ENCODE peak calls at places on chromosomes 6 and 20, in ten cellular contexts. A is endothelial cell of umbilical vein, Z is right lobe of liver, Q is IMR-90, X is breast epithelium, Y is HepG2, I is ovary, V is uterus, W is sigmoid colon, D is HCT116. E is an unnamed sample. For H3K4me1, the result is how much of the 10 kb centered on the place peaks cover.

GRCh38 chr6:11975353-11975977 is 36.6 kb upstream of the HIVEP1 start:
- DNase-seq in Z (no peak), A (no peak), W (no peak), Y (no peak), D (no peak), Q (no peak), V (no peak), X (no peak), I (no peak), E (peak)

GRCh38 chr20:59431014-59431413 is 130.6 kb downstream of the EDN3 start:
- DNase-seq in W (no peak), Q (no peak), Y (no peak), I (no peak), Z (no peak), A (no peak), D (no peak), V (no peak), X (no peak), E (no peak)

GRCh38 chr6:130282234-130282995 is 59.7 kb upstream of the SAMD3 start:
- DNase-seq in D (peak), V (no peak), X (no peak), Y (peak), A (peak), Q (peak), Z (no peak), I (no peak), W (no peak), E (no peak)

GRCh38 chr6:33428219-33428890 is 8.5 kb downstream of the SYNGAP1 start:
- DNase-seq in Y (peak), I (no peak), W (no peak), V (no peak), D (no peak), X (no peak), Z (no peak), A (peak), Q (no peak), E (peak)

GRCh38 chr6:151067684-151068596 is 171.8 kb upstream of the AKAP12 start:
- DNase-seq in D (peak), Q (peak), V (peak), X (peak), W (peak), I (peak), Z (peak), Y (peak), A (peak), E (no peak)

GRCh38 chr6:3281669-3282460 is 23.1 kb downstream of the PSMG4 start:
- DNase-seq in D (no peak), W (peak), X (no peak), A (peak), Y (no peak), Z (no peak), Q (peak), V (peak), I (no peak), E (peak)

GRCh38 chr20:38452880-38453624 is 17.9 kb upstream of the SNHG17 start:
- DNase-seq in A (peak), V (no peak), D (no peak), Y (no peak), X (no peak), Q (peak), W (peak), I (no peak), Z (no peak), E (no peak)

GRCh38 chr6:155310596-155310995 is 3.7 kb downstream of the TFB1M start:
- DNase-seq in D (no peak), Z (no peak), Q (peak), A (peak), W (no peak), I (no peak), V (no peak), X (no peak), Y (no peak), E (no peak)

GRCh38 chr6:170505306-170505705 is 47.8 kb downstream of the PSMB1 start:
- DNase-seq in Y (no peak), X (no peak), Q (no peak), D (no peak), A (no peak), Z (no peak), W (no peak), V (no peak), I (no peak), E (no peak)

DNA sequence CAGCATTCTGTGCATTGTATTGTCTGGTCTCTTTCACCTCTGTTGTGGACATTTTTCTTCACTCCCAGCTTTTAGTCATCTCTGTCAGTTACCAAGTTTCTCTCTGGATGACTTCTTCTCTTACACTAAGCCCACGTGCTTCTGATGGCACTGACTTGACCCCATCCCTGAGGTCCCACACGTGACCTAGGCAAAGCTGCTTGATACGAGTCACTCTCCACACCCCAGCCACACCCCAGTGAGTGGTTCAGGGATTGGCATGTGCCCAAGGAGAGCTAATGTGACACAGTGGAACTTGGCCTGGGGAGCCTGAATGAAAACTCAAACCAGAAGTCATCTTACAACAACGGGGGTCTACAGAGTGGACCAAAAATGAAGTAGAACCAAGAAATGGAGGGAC is 32.2 kb downstream of the HTR1E start:
- DNase-seq in D (no peak), Y (no peak), Q (no peak), V (no peak), I (no peak), X (no peak), Z (no peak), W (no peak), A (no peak), E (no peak)
- TF ChIP-seq POLR2A in D (no peak), Y (no peak), Q (no peak), V (no peak), I (no peak), X (no peak), Z (no peak), W (no peak), A (no peak), E (no peak)

DNA sequence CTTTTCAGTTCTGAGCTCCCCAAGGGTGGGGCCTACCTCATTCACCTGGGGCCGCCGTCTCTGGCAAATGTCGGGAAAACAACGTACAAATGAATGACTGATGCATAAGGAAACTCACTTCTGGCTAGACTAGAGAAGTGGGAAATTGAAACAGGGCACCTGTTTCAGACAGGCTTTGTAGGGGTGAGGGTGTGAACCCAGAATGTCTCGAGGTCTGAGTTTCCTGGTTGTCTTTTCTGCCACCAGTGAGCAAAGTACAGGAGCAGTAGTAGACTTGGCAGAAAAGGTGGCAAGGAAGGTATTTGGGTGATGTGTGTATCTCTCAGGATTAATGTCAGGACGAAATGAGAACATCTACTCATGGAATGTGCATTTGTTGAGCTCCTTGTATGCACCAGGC is 308.5 kb downstream of the CLIC5 start:
- DNase-seq in Y (no peak), D (no peak), Z (no peak), V (no peak), I (no peak), A (no peak), X (no peak), Q (no peak), W (no peak), E (no peak)
- H3K4me1 ChIP-seq in Y (under half), D (under half), Z (under half), V (under half), I (under half), A (under half), X (under half), Q (under half), W (under half), E (under half)

GRCh38 chr20:51567622-51568021 is 25.1 kb upstream of the NFATC2 start:
- DNase-seq in V (no peak), Q (no peak), Y (no peak), I (no peak), D (no peak), W (no peak), X (no peak), Z (no peak), A (no peak), E (no peak)

GRCh38 chr20:51563597-51564332 is 21.2 kb upstream of the NFATC2 start:
- DNase-seq in V (peak), X (no peak), A (peak), W (peak), Y (peak), Q (peak), I (peak), Z (peak), D (peak), E (no peak)

GRCh38 chr20:51566594-51566993 is 24.1 kb upstream of the NFATC2 start:
- DNase-seq in A (no peak), W (no peak), Z (no peak), V (no peak), Q (no peak), D (no peak), X (no peak), I (no peak), Y (no peak), E (no peak)

GRCh38 chr20:51565298-51565697 is 22.8 kb upstream of the NFATC2 start:
- DNase-seq in I (no peak), Q (no peak), Z (no peak), D (no peak), Y (no peak), W (no peak), V (no peak), A (no peak), X (no peak), E (no peak)

DNA sequence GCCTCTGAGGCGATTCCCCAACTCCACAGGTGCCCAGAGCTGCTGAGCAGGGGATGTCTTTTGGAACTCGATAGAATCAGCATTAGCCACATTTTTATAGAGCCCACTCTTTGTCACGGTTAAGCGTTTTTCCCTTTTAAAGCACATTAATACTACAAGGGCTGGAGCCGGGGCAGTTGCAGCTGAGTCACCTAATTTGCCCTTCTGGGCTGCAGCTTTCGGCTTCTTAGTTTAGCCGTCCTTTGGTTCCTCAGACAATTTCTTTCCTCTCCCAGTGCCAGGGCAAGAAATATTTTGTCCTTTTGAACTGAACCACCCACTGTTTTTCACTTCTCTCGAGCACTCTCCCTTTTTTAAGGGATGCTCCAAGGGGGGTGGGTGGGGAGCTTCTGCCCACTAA is 23.2 kb upstream of the NFATC2 start:
- DNase-seq in D (no peak), X (no peak), Q (peak), V (no peak), A (no peak), Z (no peak), I (no peak), Y (no peak), W (no peak), E (no peak)
- H3K4me3 ChIP-seq in D (no peak), X (no peak), Q (no peak), V (no peak), A (no peak), Z (no peak), I (no peak), Y (no peak), W (no peak), E (no peak)

DNA sequence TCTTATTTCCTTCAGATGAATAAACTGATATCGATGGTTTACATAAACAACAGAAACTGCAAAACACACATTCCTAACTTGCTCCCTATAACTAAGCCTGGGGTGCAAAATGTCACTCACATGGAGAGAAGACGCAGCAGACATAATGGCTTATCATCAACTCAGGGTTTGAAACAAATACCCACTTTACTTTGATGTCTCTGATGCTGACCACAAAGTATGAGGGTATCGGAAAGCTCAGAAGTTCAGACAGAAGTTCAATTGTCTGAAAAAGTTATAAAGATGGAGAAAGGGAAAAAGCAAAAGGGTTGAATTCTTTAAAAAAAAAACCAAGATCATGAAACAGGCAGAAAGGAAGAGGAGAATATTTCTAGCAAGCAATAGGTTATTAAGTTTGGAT is 102.7 kb downstream of the FOXC1 start:
- DNase-seq in W (no peak), A (no peak), I (no peak), X (no peak), Z (no peak), Y (peak), V (no peak), D (no peak), Q (no peak), E (no peak)
- TF ChIP-seq POLR2A in W (no peak), A (no peak), I (no peak), X (no peak), Z (no peak), Y (no peak), V (no peak), D (no peak), Q (no peak), E (no peak)

GRCh38 chr6:14135865-14136539 is 18.4 kb downstream of the CD83 start:
- DNase-seq in X (no peak), A (no peak), Z (no peak), W (no peak), Q (no peak), Y (no peak), D (no peak), I (no peak), V (no peak), E (no peak)
- H3K4me1 ChIP-seq in X (under half), A (under half), Z (under half), W (under half), Q (under half), Y (under half), D (under half), I (under half), V (under half), E (under half)

DNA sequence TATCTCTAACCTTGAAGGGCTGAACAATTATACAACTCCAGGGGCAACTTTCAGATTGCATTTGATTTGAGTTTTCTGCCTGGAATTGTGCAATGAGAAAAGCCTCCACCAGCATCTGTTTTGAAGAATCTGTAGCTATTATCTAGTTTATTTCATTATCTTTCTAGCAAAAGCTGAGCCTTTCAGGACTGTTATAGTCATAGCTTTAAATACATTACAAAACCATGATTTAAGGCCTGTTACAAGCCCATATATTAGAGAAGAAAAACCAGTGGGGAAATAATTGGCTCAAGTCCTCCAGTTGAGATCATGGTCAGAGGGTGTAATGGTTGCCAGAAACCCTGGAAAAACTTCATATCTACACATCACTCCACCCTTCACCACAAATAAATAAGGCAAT is 676.2 kb downstream of the HDGFL1 start:
- DNase-seq in W (no peak), Z (no peak), Q (peak), V (no peak), I (no peak), X (no peak), Y (no peak), A (no peak), D (no peak), E (no peak)
- H3K4me3 ChIP-seq in W (no peak), Z (no peak), Q (no peak), V (no peak), I (no peak), X (no peak), Y (no peak), A (no peak), D (no peak), E (no peak)

GRCh38 chr6:70563540-70563939 is 3.2 kb upstream of the SDHAF4 start:
- DNase-seq in A (no peak), X (no peak), Q (peak), Z (no peak), Y (no peak), W (no peak), V (peak), D (no peak), I (no peak), E (no peak)

DNA sequence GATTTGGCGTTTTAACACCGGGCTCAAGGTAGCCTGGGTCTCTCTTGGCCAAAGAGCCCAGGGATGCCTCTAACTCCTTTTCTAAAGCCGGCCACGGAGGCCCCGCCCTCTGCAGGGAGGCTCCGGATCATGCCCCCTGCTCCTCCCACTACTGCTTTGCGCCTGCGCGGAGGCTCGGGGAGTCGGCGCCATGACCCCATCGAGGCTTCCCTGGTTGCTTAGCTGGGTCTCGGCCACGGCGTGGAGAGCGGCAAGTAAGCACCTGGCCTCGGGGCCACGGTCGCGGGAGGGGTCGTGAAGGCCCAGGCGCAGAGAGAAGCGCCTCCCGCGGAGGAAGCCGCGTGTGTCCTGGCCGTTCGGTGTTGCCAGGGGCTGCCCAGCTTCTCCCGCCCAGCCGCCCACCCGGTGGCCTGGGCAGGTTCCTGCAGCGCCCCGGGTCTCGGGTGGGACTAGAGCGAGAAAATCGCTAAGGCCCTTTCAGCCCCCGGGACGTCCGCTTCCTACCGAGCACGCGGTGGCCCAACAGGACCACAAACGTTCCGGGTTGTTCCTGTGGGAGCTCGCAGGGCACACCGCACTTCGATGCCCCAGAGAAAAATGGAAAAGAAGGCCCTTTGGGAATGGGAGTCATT is at the start of gene SDHAF4:
- DNase-seq in Y (peak), W (peak), Z (peak), V (peak), I (peak), Q (peak), X (peak), D (peak), A (peak), E (peak)
- TF ChIP-seq POLR2A in Y (peak), W (peak), Z (peak), V (peak), I (peak), Q (no peak), X (peak), D (peak), A (peak), E (no peak)

DNA sequence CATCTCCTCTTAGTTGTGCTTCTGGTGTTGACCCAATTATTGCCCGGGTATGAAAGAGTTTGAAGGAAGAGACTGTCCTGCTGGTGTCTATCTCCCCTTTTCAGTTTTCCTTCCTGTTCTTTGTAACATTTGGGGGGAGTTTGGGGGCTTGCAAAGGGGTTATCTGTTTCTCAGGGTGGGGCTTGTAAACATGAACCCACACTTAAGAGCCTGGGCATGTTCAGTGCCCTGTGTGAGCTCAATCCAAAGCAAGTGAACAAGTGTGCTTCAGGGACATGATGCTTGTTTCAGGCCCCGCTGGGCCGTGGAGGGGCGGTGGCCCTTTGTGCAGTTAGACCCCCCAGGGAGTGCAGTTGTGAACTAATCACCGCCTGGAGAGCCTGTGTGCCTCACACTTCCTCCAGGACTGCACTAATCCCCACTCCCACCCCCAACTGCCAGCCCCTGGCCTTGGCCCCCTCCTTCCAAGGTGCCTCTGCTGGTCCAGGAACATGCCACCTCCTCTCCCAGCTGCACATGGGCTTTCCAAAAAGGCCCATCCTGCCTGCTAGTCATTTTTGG is 58.1 kb downstream of the RREB1 start:
- DNase-seq in X (no peak), D (no peak), W (no peak), Z (no peak), Q (no peak), Y (no peak), I (no peak), A (no peak), V (no peak), E (no peak)
- H3K4me1 ChIP-seq in X (under half), D (under half), W (under half), Z (under half), Q (under half), Y (half or more), I (under half), A (under half), V (under half), E (half or more)

GRCh38 chr6:15654250-15654649 is 8.6 kb downstream of the DTNBP1 start:
- DNase-seq in D (no peak), Q (peak), V (no peak), W (no peak), I (no peak), Z (no peak), X (no peak), Y (no peak), A (no peak), E (no peak)
- H3K4me3 ChIP-seq in D (no peak), Q (no peak), V (no peak), W (no peak), I (no peak), Z (no peak), X (no peak), Y (no peak), A (no peak), E (no peak)